ENCODE peak calls at places on chromosomes 1 and 21, in nine cellular contexts. K, S, W, I, T, X, O, J and V are unnamed samples.

GRCh38 chr1:84598846-84599741 is 24.9 kb upstream of the CTBS start:
- DNase-seq in K (no peak), S (no peak), W (no peak), I (no peak), T (no peak), X (no peak), O (no peak), J (peak), V (peak)

GRCh38 chr1:16921391-16922185 is at the start of gene CROCC:
- DNase-seq in K (no peak), S (no peak), W (peak), I (no peak), T (peak), X (peak), O (peak), J (peak), V (peak)

GRCh38 chr1:114009042-114009392 is 29.7 kb downstream of the OLFML3 start:
- DNase-seq in K (no peak), S (no peak), W (no peak), I (no peak), T (no peak), X (no peak), O (no peak), J (peak), V (no peak)

GRCh38 chr1:180837025-180837424 is 75.7 kb upstream of the KIAA1614 start:
- DNase-seq in K (no peak), S (no peak), W (no peak), I (no peak), T (no peak), X (no peak), O (no peak), J (no peak), V (no peak)

GRCh38 chr1:200180821-200181220 is 153.3 kb downstream of the NR5A2 start:
- DNase-seq in K (no peak), S (peak), W (no peak), I (no peak), T (no peak), X (peak), O (no peak), J (peak), V (no peak)

GRCh38 chr1:66446261-66447001 is 87.5 kb upstream of the SGIP1 start:
- DNase-seq in K (no peak), S (peak), W (peak), I (peak), T (no peak), X (peak), O (no peak), J (peak), V (peak)

GRCh38 chr1:171160181-171160580 is 24.9 kb upstream of the FMO2 start:
- DNase-seq in K (no peak), S (no peak), W (no peak), I (no peak), T (no peak), X (no peak), O (no peak), J (no peak), V (no peak)

GRCh38 chr1:169487561-169487960 is 1.8 kb upstream of the SLC19A2 start:
- DNase-seq in K (no peak), S (no peak), W (no peak), I (no peak), T (no peak), X (no peak), O (no peak), J (no peak), V (no peak)

GRCh38 chr1:161900155-161900554 is 123.5 kb downstream of the OLFML2B start:
- DNase-seq in K (no peak), S (no peak), W (no peak), I (no peak), T (no peak), X (no peak), O (no peak), J (no peak), V (no peak)

GRCh38 chr1:57591854-57592253 is 168.0 kb upstream of the DAB1 start:
- DNase-seq in K (no peak), S (no peak), W (no peak), I (no peak), T (no peak), X (no peak), O (no peak), J (no peak), V (no peak)

GRCh38 chr1:24503003-24503751 is 541 bp downstream of the RCAN3 start:
- DNase-seq in K (peak), S (no peak), W (peak), I (no peak), T (no peak), X (no peak), O (no peak), J (no peak), V (no peak)

DNA sequence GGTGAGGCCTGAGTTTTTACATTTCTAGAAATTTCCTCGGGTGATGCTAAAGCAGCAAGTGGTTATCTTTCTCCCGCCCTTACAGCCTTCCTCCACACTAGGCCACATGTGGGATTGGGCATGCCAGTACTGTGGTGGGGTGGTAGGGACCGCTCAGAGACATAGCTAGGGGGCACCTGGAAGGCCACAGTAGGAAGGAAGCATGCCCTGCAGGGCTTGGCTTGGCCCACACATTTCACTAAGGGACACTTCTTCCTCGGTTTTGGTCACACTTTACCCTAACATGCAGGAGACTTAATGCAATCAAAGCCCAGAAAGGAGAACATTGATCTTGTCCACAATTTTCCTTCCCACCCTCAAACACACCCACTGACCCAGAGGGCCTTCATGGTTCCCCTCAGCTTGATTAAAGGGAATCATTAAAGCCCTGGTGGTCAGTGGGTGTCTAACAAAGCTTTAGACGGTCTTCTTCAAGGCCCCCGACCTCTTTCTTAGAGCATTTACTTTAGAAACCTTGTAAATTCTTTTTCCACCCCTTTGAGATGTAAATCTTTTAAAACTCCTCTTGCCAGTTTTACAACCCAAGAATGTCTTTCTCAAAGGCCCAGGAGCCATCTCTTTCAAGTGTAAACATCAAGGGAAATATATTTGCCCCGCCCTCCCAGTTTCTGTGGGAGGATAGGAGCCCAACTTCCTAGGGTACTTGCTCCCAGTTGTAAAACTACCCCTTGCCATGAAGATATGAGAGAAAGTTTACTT is 246.4 kb upstream of the PTBP2 start:
- DNase-seq in K (no peak), S (no peak), W (no peak), I (no peak), T (peak), X (no peak), O (no peak), J (no peak), V (no peak)
- TF ChIP-seq CTCF in K (no peak), S (no peak), W (no peak), I (no peak), T (no peak), X (no peak), O (no peak), J (no peak), V (no peak)

GRCh38 chr21:36700961-36701911 is 2.3 kb downstream of the SIM2 start:
- DNase-seq in K (no peak), S (no peak), W (no peak), I (no peak), T (peak), X (no peak), O (peak), J (no peak), V (peak)
- TF ChIP-seq CTCF in K (no peak), S (no peak), W (no peak), I (no peak), T (no peak), X (no peak), O (no peak), J (no peak), V (no peak)

GRCh38 chr21:46402421-46402820 is 56.3 kb upstream of the DIP2A start:
- DNase-seq in K (no peak), S (no peak), W (no peak), I (no peak), T (no peak), X (no peak), O (peak), J (no peak), V (no peak)
- TF ChIP-seq CTCF in K (no peak), S (no peak), W (no peak), I (no peak), T (no peak), X (no peak), O (no peak), J (peak), V (no peak)

DNA sequence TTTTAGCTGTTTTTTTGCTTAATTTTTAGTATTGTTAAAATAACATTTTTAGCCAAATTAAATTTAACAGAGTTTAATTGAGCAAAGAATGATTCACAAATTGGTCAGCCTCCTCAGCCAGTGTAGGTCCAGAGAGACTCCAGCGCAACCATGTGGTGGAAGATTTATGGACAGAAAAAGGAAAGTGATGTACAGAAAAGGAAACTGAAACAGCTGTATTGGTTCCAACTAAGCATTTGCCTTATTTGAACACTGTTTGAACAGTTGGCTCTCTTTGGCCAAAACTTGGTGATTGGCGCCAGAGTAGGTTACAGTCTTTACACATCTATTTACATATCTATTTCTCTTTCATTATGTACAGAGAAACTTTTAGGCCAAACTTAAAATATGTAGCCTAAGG is 19.4 kb downstream of the RPS6KC1 start:
- DNase-seq in K (no peak), S (peak), W (peak), I (no peak), T (no peak), X (peak), O (no peak), J (peak), V (peak)
- TF ChIP-seq CTCF in K (no peak), S (peak), W (no peak), I (no peak), T (no peak), X (no peak), O (no peak), J (peak), V (peak)

DNA sequence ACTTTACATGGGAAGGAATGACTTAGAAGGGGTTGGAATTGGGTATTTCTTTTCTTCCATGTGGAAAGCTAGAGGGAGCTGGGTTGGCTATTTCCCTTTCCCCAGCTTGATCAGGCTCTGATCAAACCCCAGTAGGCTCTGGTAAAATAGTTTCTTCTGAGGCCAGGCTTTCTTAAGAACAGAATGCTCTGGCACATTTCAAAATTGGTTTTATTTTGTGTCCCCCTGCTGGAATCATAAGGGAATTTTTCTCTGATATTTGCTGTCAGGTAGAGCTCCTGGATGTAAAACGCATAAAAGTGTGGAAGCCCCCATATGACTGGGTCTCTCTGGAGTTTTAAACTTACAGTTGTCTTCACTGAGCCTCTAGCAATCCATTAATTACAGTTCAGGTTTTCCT is 17.1 kb upstream of the APOBEC4 start:
- DNase-seq in K (no peak), S (no peak), W (no peak), I (no peak), T (no peak), X (no peak), O (no peak), J (no peak), V (no peak)
- TF ChIP-seq CTCF in K (no peak), S (no peak), W (no peak), I (no peak), T (no peak), X (no peak), O (no peak), J (peak), V (no peak)

GRCh38 chr1:216665381-216665780 is 57.8 kb downstream of the ESRRG start:
- DNase-seq in K (no peak), S (no peak), W (peak), I (no peak), T (no peak), X (no peak), O (no peak), J (no peak), V (no peak)
- TF ChIP-seq CTCF in K (no peak), S (no peak), W (no peak), I (no peak), T (no peak), X (no peak), O (no peak), J (no peak), V (no peak)

GRCh38 chr1:37479255-37480124 is 5.1 kb downstream of the ZC3H12A start:
- DNase-seq in K (peak), S (peak), W (peak), I (peak), T (no peak), X (peak), O (peak), J (peak), V (peak)
- TF ChIP-seq CTCF in K (no peak), S (no peak), W (no peak), I (no peak), T (no peak), X (no peak), O (no peak), J (no peak), V (no peak)

GRCh38 chr1:33099290-33100118 is 18.6 kb downstream of the AZIN2 start:
- DNase-seq in K (peak), S (peak), W (peak), I (peak), T (peak), X (peak), O (peak), J (peak), V (no peak)
- TF ChIP-seq CTCF in K (peak), S (peak), W (peak), I (peak), T (no peak), X (peak), O (no peak), J (peak), V (no peak)

DNA sequence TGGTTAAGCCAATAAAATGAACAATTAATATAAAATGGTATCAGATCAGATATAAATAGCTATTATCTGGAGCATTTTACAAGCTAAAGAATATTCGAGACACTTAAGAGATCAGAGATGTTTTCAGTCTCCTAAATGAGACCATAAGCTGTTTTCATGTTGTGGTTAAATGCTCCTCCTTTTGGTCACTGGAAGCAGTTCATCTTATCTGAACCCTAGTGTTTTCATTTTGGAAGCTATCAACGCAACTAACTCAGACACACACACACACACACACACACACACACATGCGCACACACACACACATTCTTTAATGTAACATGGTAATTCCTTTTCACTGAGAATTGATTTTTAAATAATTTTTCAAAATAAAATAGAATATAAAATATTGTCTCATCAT is 10.0 kb upstream of the LRRC8C start:
- DNase-seq in K (no peak), S (no peak), W (peak), I (no peak), T (no peak), X (no peak), O (no peak), J (no peak), V (no peak)
- TF ChIP-seq CTCF in K (no peak), S (peak), W (no peak), I (no peak), T (no peak), X (no peak), O (no peak), J (peak), V (no peak)

DNA sequence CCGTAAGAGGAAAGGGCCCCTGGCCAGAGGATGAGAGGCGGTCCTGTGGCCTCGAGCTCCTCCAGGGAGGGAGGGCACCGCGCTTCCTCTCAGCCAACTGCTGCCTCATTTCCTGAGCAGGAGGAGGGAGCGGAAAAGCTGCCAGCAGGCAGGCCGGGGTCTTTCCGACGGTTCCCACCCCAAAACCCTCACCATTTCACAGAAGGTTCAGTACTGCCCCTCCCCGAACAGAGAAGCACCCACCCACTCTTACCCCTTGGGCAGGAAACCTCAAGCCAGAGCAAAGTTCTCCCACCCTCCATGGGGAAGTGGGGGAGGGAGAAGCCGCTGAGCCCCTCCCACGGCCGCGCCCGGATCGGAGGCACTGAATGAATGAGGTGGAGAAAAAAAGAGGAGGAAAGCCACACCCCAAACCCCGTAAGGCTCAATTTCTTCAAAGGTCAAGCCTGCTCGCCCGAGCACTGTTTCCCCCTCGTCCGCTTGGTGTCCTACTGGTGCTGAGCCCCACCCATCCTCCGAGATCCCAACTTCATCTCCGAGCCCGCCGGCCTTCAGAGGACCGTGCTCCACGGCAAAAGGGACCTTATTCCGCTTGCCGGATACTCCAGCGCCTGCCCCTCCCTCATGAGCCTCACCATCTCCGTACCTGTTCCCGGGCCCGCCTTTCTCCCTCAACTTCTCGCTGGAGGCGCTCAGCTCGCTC is 9.4 kb downstream of the TPM3 start:
- DNase-seq in K (peak), S (no peak), W (peak), I (peak), T (peak), X (no peak), O (peak), J (peak), V (peak)
- TF ChIP-seq CTCF in K (no peak), S (no peak), W (no peak), I (no peak), T (no peak), X (no peak), O (no peak), J (no peak), V (no peak)